ENCODE peak calls at places on chromosomes 16 and 17, in ten cellular contexts. N is left ventricle myocardium inferior, Q is cardiac fibroblast, V is AG04450, T is psoas muscle, Y is fibroblast of lung, U is stomach, G is astrocyte of the spinal cord, O is PC-9, E is colonic mucosa. M is an unnamed sample.
A peak's percentile ranks its signal among the peaks of the same experiment; 100 is the strongest.

GRCh38 chr16:11619327-11619851 is 32.7 kb upstream of the LITAF start:
- DNase-seq in Q (no peak), N (no peak), U (no peak), Y (no peak), E (no peak), T (no peak), G (no peak), V (no peak), O (peak; percentile 79), M (no peak)

GRCh38 chr17:76722279-76722678 is 4.1 kb downstream of the JMJD6 start:
- DNase-seq in O (no peak), G (no peak), U (no peak), T (no peak), N (no peak), Q (no peak), E (no peak), Y (no peak), V (no peak), M (no peak)

GRCh38 chr16:83397601-83398000 is 410.2 kb upstream of the HSBP1 start:
- DNase-seq in N (no peak), Q (no peak), T (no peak), Y (no peak), E (no peak), U (no peak), V (no peak), G (no peak), O (no peak), M (no peak)

GRCh38 chr17:71842991-71843390 is 277.8 kb upstream of the SOX9 start:
- DNase-seq in U (no peak), N (no peak), V (no peak), O (no peak), E (no peak), Y (no peak), Q (no peak), T (no peak), G (no peak), M (no peak)

GRCh38 chr17:43545383-43545632 is 832 bp downstream of the ETV4 start:
- DNase-seq in E (no peak), G (no peak), T (peak; percentile 33), Y (no peak), N (peak; percentile 29), V (no peak), Q (no peak), O (no peak), U (peak; percentile 28), M (no peak)

GRCh38 chr16:4402439-4403132 is 13.8 kb downstream of the CORO7 start:
- DNase-seq in N (peak; percentile 84), U (peak; percentile 87), E (peak; percentile 82), Y (peak; percentile 55), O (no peak), T (peak; percentile 85), Q (peak; percentile 77), G (peak; percentile 76), V (peak; percentile 37), M (peak; percentile 73)

GRCh38 chr17:50638851-50639767 is 4.4 kb downstream of the ABCC3 start:
- DNase-seq in O (peak; percentile 100), Q (peak; percentile 99), G (peak; percentile 96), V (peak; percentile 89), U (peak; percentile 99), N (peak; percentile 84), Y (peak; percentile 98), E (peak; percentile 98), T (peak; percentile 87), M (peak; percentile 99)

GRCh38 chr17:32998893-32999240 is 7.2 kb downstream of the SPACA3 start:
- DNase-seq in E (no peak), T (no peak), Q (peak; percentile 61), N (no peak), U (no peak), V (no peak), Y (peak; percentile 27), O (no peak), G (no peak), M (peak; percentile 52)

GRCh38 chr16:804193-805048 is 3.9 kb upstream of the GNG13 start:
- DNase-seq in T (no peak), G (no peak), Y (no peak), N (no peak), Q (no peak), U (no peak), O (no peak), E (no peak), V (no peak), M (no peak)

GRCh38 chr17:68326681-68327080 is 35.4 kb downstream of the ARSG start:
- DNase-seq in Q (peak; percentile 31), T (no peak), Y (no peak), E (no peak), N (no peak), O (no peak), G (no peak), U (no peak), V (no peak), M (no peak)

GRCh38 chr17:57107498-57108101 is 22.6 kb downstream of the AKAP1 start:
- DNase-seq in N (no peak), V (no peak), G (peak; percentile 65), Q (no peak), T (no peak), O (peak; percentile 92), U (peak; percentile 59), E (peak; percentile 80), Y (peak; percentile 61), M (no peak)

GRCh38 chr17:30908717-30909420 is 2.8 kb upstream of the TEFM start:
- DNase-seq in E (no peak), Q (no peak), G (no peak), O (no peak), V (no peak), U (no peak), N (no peak), Y (no peak), T (no peak), M (no peak)

GRCh38 chr17:30905742-30906100 is 317 bp downstream of the TEFM start:
- DNase-seq in Q (no peak), N (no peak), Y (no peak), V (no peak), O (no peak), T (no peak), U (no peak), E (no peak), G (peak; percentile 17), M (no peak)

DNA sequence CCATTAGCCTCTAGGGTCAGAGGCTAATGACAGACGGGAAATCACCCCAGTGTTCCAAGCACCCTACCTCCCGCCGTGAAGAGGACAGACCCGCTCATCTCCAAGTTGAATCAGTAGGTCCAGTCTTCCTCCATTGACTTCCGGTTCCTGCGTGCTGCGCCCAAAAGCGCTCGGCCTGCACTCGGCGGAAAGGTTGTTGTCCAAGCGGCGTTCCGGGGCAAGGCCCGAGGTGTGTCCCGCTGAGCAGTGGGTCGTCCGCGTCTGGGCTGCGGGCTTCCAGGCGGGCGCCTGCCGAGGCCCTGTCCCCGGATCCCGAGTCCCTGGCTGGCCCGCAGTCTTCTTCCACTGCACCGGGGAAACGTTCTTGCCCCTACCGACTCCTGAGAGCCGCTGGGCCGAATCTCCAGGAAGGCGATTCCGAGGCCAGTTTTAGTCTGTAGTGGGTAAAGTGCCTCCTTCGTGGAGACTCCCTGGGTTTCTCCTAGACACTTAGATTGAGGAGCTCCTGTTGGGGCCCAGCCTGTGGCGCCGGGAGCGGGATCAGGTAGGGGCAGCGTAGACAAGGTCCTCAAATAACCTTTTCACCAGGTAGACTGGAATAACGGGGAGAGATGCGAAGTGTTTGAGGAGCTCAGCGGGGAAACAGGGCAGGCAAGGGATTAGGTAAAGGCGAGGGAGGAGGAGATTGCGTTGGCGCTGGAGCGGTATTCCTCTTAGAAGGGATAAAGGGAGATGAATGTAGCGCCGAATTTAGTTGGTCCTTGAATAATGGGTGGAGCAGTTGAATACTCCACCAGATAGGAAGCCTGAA is at the start of gene TEFM:
- DNase-seq in V (peak; percentile 72), Q (peak; percentile 94), T (peak; percentile 89), E (peak; percentile 92), U (peak; percentile 91), O (peak; percentile 82), G (peak; percentile 94), Y (peak; percentile 92), N (peak; percentile 89), M (peak; percentile 93)
- TF ChIP-seq CTCF in V (no peak), Q (no peak), T (no peak), E (no peak), U (no peak), O (no peak), G (no peak), Y (no peak), N (no peak), M (no peak)

DNA sequence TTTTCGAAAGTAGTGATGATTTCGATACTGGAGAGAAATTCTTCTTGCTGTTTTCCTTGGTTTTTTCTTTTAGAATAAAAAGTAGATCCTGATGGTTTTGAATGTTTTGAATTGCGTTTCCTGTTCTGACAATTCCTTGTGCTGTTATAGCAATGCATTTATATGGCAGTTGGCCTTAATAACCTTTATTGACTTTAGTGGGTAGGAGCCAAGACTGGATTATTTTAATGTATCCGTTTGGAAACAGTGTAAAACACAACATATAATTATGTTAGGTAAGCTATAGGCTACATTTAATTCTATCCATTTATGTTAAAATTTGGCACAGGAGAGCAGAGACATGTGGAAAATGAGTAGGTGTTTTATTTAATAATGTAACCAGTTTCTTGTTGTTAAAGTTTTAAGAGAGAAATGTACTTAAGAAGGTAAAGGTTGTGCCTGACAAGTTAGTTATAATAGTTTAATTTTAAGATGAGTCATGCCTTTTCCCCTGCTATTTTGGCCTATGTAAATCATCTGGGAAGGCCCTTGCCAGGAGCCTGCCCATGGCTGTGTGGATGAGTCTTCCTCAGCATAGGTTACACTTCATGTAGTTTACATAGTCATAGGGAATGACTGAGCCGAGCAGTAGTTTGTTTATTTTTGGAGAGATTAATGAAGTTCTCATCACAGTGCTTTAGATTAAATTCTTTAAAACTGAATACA is 189.9 kb downstream of the FTO start:
- DNase-seq in N (no peak), Y (peak; percentile 92), T (peak; percentile 21), O (peak; percentile 56), Q (peak; percentile 85), E (peak; percentile 38), V (peak; percentile 62), G (peak; percentile 68), U (no peak), M (peak; percentile 74)
- H3K4me3 ChIP-seq in N (no peak overlapping the region), Y (no peak overlapping the region), T (no peak overlapping the region), O (no peak overlapping the region), Q (no peak overlapping the region), E (no peak overlapping the region), V (no peak overlapping the region), G (no peak overlapping the region), U (no peak overlapping the region), M (no peak overlapping the region)

DNA sequence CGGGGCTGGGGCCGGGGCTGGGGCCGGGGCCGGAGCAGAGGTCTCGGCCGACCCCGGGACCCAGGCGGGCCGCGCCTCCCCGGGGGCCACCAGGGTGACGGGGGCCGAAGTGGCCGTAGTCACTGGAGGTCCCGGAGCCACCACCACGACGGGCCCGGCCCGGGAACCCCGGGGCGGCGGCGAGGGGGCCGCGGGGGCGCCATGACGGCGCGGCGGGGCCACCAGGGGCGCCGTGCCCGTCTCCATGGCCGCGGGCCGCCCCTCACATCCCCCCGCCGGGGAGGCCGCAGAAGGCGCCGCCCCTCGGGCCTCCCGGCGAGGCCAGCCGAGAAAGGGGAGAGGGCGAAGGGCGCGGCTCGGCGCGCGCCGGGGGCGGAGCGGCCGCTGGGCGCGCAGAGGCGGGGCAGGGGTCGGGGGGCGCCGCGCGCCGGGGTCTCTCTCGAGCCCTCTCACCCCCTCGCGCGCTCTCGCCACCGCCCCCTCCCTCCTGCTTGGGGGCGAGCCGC is 303 bp downstream of the TBC1D10B start:
- DNase-seq in U (no peak), T (no peak), Y (no peak), V (no peak), N (no peak), E (no peak), Q (no peak), G (no peak), O (no peak), M (no peak)
- TF ChIP-seq CTCF in U (no peak), T (peak; percentile 26), Y (no peak), V (no peak), N (no peak), E (no peak), Q (no peak), G (no peak), O (no peak), M (no peak)

GRCh38 chr17:27631897-27632725 is 1.1 kb downstream of the LGALS9 start:
- DNase-seq in U (no peak), N (no peak), O (no peak), Q (no peak), T (no peak), G (no peak), V (no peak), Y (no peak), E (peak; percentile 71), M (no peak)
- H3K4me3 ChIP-seq in U (peak overlapping the region; percentile 55), N (peak overlapping the region; percentile 62), O (no peak overlapping the region), Q (no peak overlapping the region), T (peak overlapping the region; percentile 52), G (no peak overlapping the region), V (no peak overlapping the region), Y (no peak overlapping the region), E (peak overlapping the region; percentile 45), M (no peak overlapping the region)